ENCODE peak calls at places on chromosomes 6 and 20, in seven cellular contexts. D is fibroblast of mammary gland; A is CD4-positive, alpha-beta memory T cell; O is activated effector memory CD4-positive, alpha-beta T cell treated with Interleukin-2 at 50 U/mL for 16 hours; U is endodermal cell; W is hepatocyte; B is GM19239. E is an unnamed sample.
A peak's percentile ranks its signal among the peaks of the same experiment; 100 is the strongest.

GRCh38 chr6:42141603-42142117 is 760 bp downstream of the C6orf132 start:
- DNase-seq in D (no peak), B (no peak), U (peak; percentile 70), W (peak; percentile 43), O (no peak), A (no peak), E (no peak)

GRCh38 chr6:30100585-30101422 is 12.1 kb downstream of the TRIM31 start:
- DNase-seq in D (no peak), U (peak; percentile 77), B (no peak), O (no peak), A (no peak), W (peak; percentile 80), E (no peak)

GRCh38 chr6:29696147-29697129 is 15.5 kb upstream of the ZFP57 start:
- DNase-seq in W (peak; percentile 20), D (peak; percentile 24), B (no peak), A (no peak), U (peak; percentile 84), O (no peak), E (no peak)

GRCh38 chr6:149450679-149451360 is 34.0 kb downstream of the ZC3H12D start:
- DNase-seq in W (peak; percentile 48), U (peak; percentile 72), B (no peak), O (no peak), A (no peak), D (no peak), E (no peak)

GRCh38 chr6:41191569-41191968 is 9.4 kb downstream of the TREML2 start:
- DNase-seq in O (no peak), B (no peak), U (peak; percentile 92), D (peak; percentile 20), W (peak; percentile 60), A (no peak), E (peak; percentile 34)

GRCh38 chr20:48783533-48784272 is 44.1 kb downstream of the PREX1 start:
- DNase-seq in B (no peak), U (no peak), A (peak; percentile 55), D (no peak), W (no peak), O (no peak), E (peak; percentile 53)

GRCh38 chr20:5626603-5627002 is 123.6 kb upstream of the SHLD1 start:
- DNase-seq in A (no peak), D (no peak), W (no peak), O (no peak), B (no peak), U (no peak), E (no peak)

GRCh38 chr20:6164421-6165341 is 41.9 kb upstream of the FERMT1 start:
- DNase-seq in W (no peak), O (no peak), D (peak; percentile 25), A (no peak), B (no peak), U (no peak), E (no peak)

GRCh38 chr6:33420493-33421343 is 853 bp downstream of the SYNGAP1 start:
- DNase-seq in A (no peak), U (no peak), D (no peak), O (no peak), B (no peak), W (no peak), E (no peak)

GRCh38 chr20:38763616-38764015 is 15.4 kb downstream of the ACTR5 start:
- DNase-seq in O (no peak), U (no peak), A (no peak), D (no peak), B (no peak), W (no peak), E (no peak)

GRCh38 chr6:97674802-97675201 is 391.8 kb upstream of the MMS22L start:
- DNase-seq in B (no peak), U (no peak), D (no peak), O (no peak), A (no peak), W (no peak), E (no peak)

GRCh38 chr6:154558984-154559383 is 48.5 kb upstream of the CNKSR3 start:
- DNase-seq in U (no peak), B (no peak), D (no peak), A (no peak), O (no peak), W (no peak), E (no peak)

GRCh38 chr6:16319813-16320532 is 81.6 kb downstream of the GMPR start:
- DNase-seq in W (peak; percentile 72), B (no peak), D (peak; percentile 96), A (peak; percentile 84), O (peak; percentile 62), U (peak; percentile 73), E (peak; percentile 72)

GRCh38 chr20:54025166-54025835 is 45.1 kb downstream of the BCAS1 start:
- DNase-seq in A (no peak), D (peak; percentile 73), U (peak; percentile 53), B (no peak), O (no peak), W (no peak), E (no peak)

GRCh38 chr6:93624408-93624807 is 205.0 kb upstream of the EPHA7 start:
- DNase-seq in D (no peak), O (no peak), A (no peak), B (no peak), W (no peak), U (no peak), E (no peak)

GRCh38 chr20:17825949-17826843 is 126.4 kb downstream of the BANF2 start:
- DNase-seq in O (no peak), B (peak; percentile 59), D (no peak), U (no peak), W (no peak), A (no peak), E (no peak)

GRCh38 chr6:80357674-80358073 is 251.2 kb downstream of the BCKDHB start:
- DNase-seq in U (no peak), B (no peak), A (no peak), W (no peak), D (peak; percentile 39), O (no peak), E (no peak)

GRCh38 chr20:35523298-35523888 is 6.1 kb downstream of the C20orf173 start:
- DNase-seq in A (no peak), U (peak; percentile 90), O (no peak), B (peak; percentile 36), W (no peak), D (peak; percentile 7), E (no peak)

GRCh38 chr6:20454201-20454824 is 52.6 kb downstream of the E2F3 start:
- DNase-seq in U (no peak), W (peak; percentile 10), O (no peak), B (no peak), A (peak; percentile 30), D (no peak), E (peak; percentile 38)

GRCh38 chr6:36839819-36840379 is 655 bp upstream of the CPNE5 start:
- DNase-seq in U (peak; percentile 79), B (peak; percentile 36), D (no peak), W (peak; percentile 65), A (peak; percentile 56), O (peak; percentile 31), E (peak; percentile 12)

GRCh38 chr6:168221000-168221399 is 98.6 kb downstream of the DACT2 start:
- DNase-seq in O (no peak), W (no peak), D (no peak), A (no peak), B (no peak), U (no peak), E (no peak)

GRCh38 chr6:150767585-150768164 is 97.8 kb upstream of the MTHFD1L start:
- DNase-seq in A (no peak), D (no peak), O (no peak), U (peak; percentile 59), B (no peak), W (peak; percentile 18), E (no peak)

GRCh38 chr6:16873698-16874097 is 112.4 kb upstream of the ATXN1 start:
- DNase-seq in D (no peak), A (no peak), U (no peak), W (no peak), O (no peak), B (no peak), E (no peak)

GRCh38 chr6:139962663-139963314 is 588.3 kb upstream of the CITED2 start:
- DNase-seq in B (no peak), A (no peak), D (no peak), O (no peak), W (no peak), U (no peak), E (no peak)

GRCh38 chr20:11249239-11249638 is 575.4 kb upstream of the JAG1 start:
- DNase-seq in B (no peak), O (no peak), W (no peak), D (no peak), U (no peak), A (no peak), E (no peak)

GRCh38 chr20:45722047-45722446 is at the start of gene SPINT4:
- DNase-seq in U (no peak), A (no peak), O (no peak), D (no peak), W (no peak), B (no peak), E (no peak)

GRCh38 chr6:10414766-10415592 is at the start of gene TFAP2A:
- DNase-seq in A (no peak), D (peak; percentile 18), O (no peak), W (peak; percentile 63), U (peak; percentile 89), B (no peak), E (no peak)

GRCh38 chr6:4848382-4849068 is 72.3 kb downstream of the CDYL start:
- DNase-seq in B (no peak), O (no peak), D (peak; percentile 14), W (peak; percentile 55), U (peak; percentile 81), A (no peak), E (peak; percentile 9)

GRCh38 chr6:122676146-122676545 is 65.9 kb downstream of the PKIB start:
- DNase-seq in A (no peak), B (no peak), U (no peak), O (no peak), D (no peak), W (no peak), E (no peak)

GRCh38 chr20:56865055-56865454 is 235.9 kb downstream of the TFAP2C start:
- DNase-seq in W (no peak), U (no peak), D (no peak), B (no peak), O (no peak), A (no peak), E (no peak)

GRCh38 chr6:158019416-158019815 is 37.8 kb downstream of the SYNJ2 start:
- DNase-seq in B (no peak), D (no peak), W (no peak), O (no peak), U (no peak), A (no peak), E (no peak)

GRCh38 chr6:30200551-30201281 is 12.5 kb downstream of the TRIM26 start:
- DNase-seq in A (no peak), D (no peak), W (no peak), B (peak; percentile 56), U (no peak), O (no peak), E (no peak)

GRCh38 chr20:14948416-14948815 is 611.0 kb upstream of the FLRT3 start:
- DNase-seq in A (no peak), B (no peak), U (no peak), O (no peak), W (no peak), D (no peak), E (no peak)

GRCh38 chr6:40672118-40672517 is 85.0 kb upstream of the LRFN2 start:
- DNase-seq in U (peak; percentile 52), B (no peak), D (no peak), O (no peak), A (no peak), W (no peak), E (no peak)

GRCh38 chr6:42257063-42257462 is 39.4 kb upstream of the MRPS10 start:
- DNase-seq in B (no peak), A (no peak), O (no peak), D (no peak), U (no peak), W (no peak), E (no peak)